ENCODE peak calls at places on chromosomes 12 and 14, in four cellular contexts. Z, B, S and R are unnamed samples.

GRCh38 chr12:113030875-113031525 is 25.5 kb upstream of the DTX1 start:
- DNase-seq in Z (peak), B (peak), S (no peak), R (no peak)

GRCh38 chr12:75526655-75527511 is 15.5 kb upstream of the KRR1 start:
- DNase-seq in Z (peak), B (peak), S (no peak), R (no peak)

GRCh38 chr14:56989359-56989758 is 179.1 kb upstream of the OTX2 start:
- DNase-seq in Z (peak), B (no peak), S (no peak), R (no peak)

GRCh38 chr12:30145351-30146017 is 361.7 kb upstream of the TMTC1 start:
- DNase-seq in Z (no peak), B (no peak), S (no peak), R (no peak)

GRCh38 chr12:69904761-69905160 is 79.7 kb downstream of the MYRFL start:
- DNase-seq in Z (no peak), B (no peak), S (no peak), R (no peak)

GRCh38 chr12:97335093-97335492 is 127.5 kb upstream of the RMST start:
- DNase-seq in Z (no peak), B (no peak), S (no peak), R (no peak)

GRCh38 chr14:22691171-22691570 is 47.0 kb upstream of the OR6J1 start:
- DNase-seq in Z (no peak), B (peak), S (no peak), R (no peak)

GRCh38 chr14:93719234-93719633 is 69.1 kb downstream of the PRIMA1 start:
- DNase-seq in Z (no peak), B (no peak), S (no peak), R (no peak)

GRCh38 chr12:79119796-79120195 is 255.2 kb downstream of the SYT1 start:
- DNase-seq in Z (no peak), B (no peak), S (no peak), R (no peak)

GRCh38 chr12:41795066-41795465 is 349.6 kb downstream of the GXYLT1 start:
- DNase-seq in Z (no peak), B (peak), S (no peak), R (no peak)

GRCh38 chr12:58665375-58665774 is 254.9 kb downstream of the LRIG3 start:
- DNase-seq in Z (no peak), B (no peak), S (no peak), R (no peak)

GRCh38 chr12:93593833-93594232 is 21.4 kb downstream of the SOCS2 start:
- DNase-seq in Z (no peak), B (no peak), S (no peak), R (no peak)

GRCh38 chr14:24270537-24271133 is 762 bp downstream of the RABGGTA start:
- DNase-seq in Z (no peak), B (peak), S (no peak), R (no peak)

GRCh38 chr14:95196268-95196667 is 38.9 kb upstream of the DICER1 start:
- DNase-seq in Z (no peak), B (no peak), S (no peak), R (no peak)

GRCh38 chr12:71947645-71948105 is 9.0 kb downstream of the TPH2 start:
- DNase-seq in Z (peak), B (no peak), S (no peak), R (no peak)

GRCh38 chr14:96039633-96040311 is 610 bp downstream of the C14orf132 start:
- DNase-seq in Z (peak), B (no peak), S (peak), R (no peak)

GRCh38 chr12:56271031-56271430 is 4.3 kb downstream of the COQ10A start:
- DNase-seq in Z (no peak), B (no peak), S (no peak), R (no peak)

GRCh38 chr14:99195602-99196309 is 76.2 kb downstream of the BCL11B start:
- DNase-seq in Z (peak), B (no peak), S (no peak), R (no peak)

GRCh38 chr12:77062846-77063461 is 2.4 kb downstream of the E2F7 start:
- DNase-seq in Z (no peak), B (no peak), S (no peak), R (no peak)

GRCh38 chr14:55846852-55847471 is 267.0 kb downstream of the KTN1 start:
- DNase-seq in Z (no peak), B (peak), S (no peak), R (no peak)